ENCODE peak calls at places on chromosomes 3 and 15, in five cellular contexts. One of them, this sample, is unnamed.

GRCh38 chr3:194738254-194739093 is 52.8 kb downstream of the FAM43A start:
- DNase-seq in A549: no peak
- DNase-seq in K562: no peak
- DNase-seq in IMR-90: peak
- DNase-seq in HepG2: no peak
- DNase-seq in this sample: no peak

GRCh38 chr3:15325228-15325627 is 7.2 kb downstream of the SH3BP5 start:
- DNase-seq in A549: no peak
- DNase-seq in K562: no peak
- DNase-seq in IMR-90: peak
- DNase-seq in HepG2: no peak
- DNase-seq in this sample: no peak

GRCh38 chr3:51813539-51813938 is 34.5 kb upstream of the IQCF6 start:
- DNase-seq in A549: no peak
- DNase-seq in K562: no peak
- DNase-seq in IMR-90: no peak
- DNase-seq in HepG2: no peak
- DNase-seq in this sample: no peak

GRCh38 chr3:49351521-49352011 is 6.6 kb downstream of the GPX1 start:
- DNase-seq in A549: no peak
- DNase-seq in K562: no peak
- DNase-seq in IMR-90: peak
- DNase-seq in HepG2: no peak
- DNase-seq in this sample: no peak

GRCh38 chr15:90451215-90451850 is 63.3 kb downstream of the IQGAP1 start:
- DNase-seq in A549: no peak
- DNase-seq in K562: no peak
- DNase-seq in IMR-90: peak
- DNase-seq in HepG2: no peak
- DNase-seq in this sample: no peak

GRCh38 chr15:73786518-73786917 is 33.4 kb upstream of the INSYN1 start:
- DNase-seq in A549: no peak
- DNase-seq in K562: no peak
- DNase-seq in IMR-90: no peak
- DNase-seq in HepG2: no peak
- DNase-seq in this sample: peak

GRCh38 chr3:126270145-126270811 is 86.9 kb downstream of the KLF15 start:
- DNase-seq in A549: no peak
- DNase-seq in K562: no peak
- DNase-seq in IMR-90: peak
- DNase-seq in HepG2: no peak
- DNase-seq in this sample: no peak

GRCh38 chr3:179421500-179421899 is 29.8 kb downstream of the GNB4 start:
- DNase-seq in A549: no peak
- DNase-seq in K562: no peak
- DNase-seq in IMR-90: peak
- DNase-seq in HepG2: no peak
- DNase-seq in this sample: no peak

GRCh38 chr3:105365171-105365535 is 1.6 kb upstream of the ALCAM start:
- DNase-seq in A549: no peak
- DNase-seq in K562: no peak
- DNase-seq in IMR-90: no peak
- DNase-seq in HepG2: no peak
- DNase-seq in this sample: no peak

GRCh38 chr15:99565031-99565280 is 828 bp upstream of the MEF2A start:
- DNase-seq in A549: no peak
- DNase-seq in K562: no peak
- DNase-seq in IMR-90: no peak
- DNase-seq in HepG2: no peak
- DNase-seq in this sample: no peak

GRCh38 chr15:99568548-99569352 is 3.0 kb downstream of the MEF2A start:
- DNase-seq in A549: no peak
- DNase-seq in K562: no peak
- DNase-seq in IMR-90: peak
- DNase-seq in HepG2: no peak
- DNase-seq in this sample: no peak

GRCh38 chr15:99564221-99565030 is 1.4 kb upstream of the MEF2A start:
- DNase-seq in A549: no peak
- DNase-seq in K562: no peak
- DNase-seq in IMR-90: peak
- DNase-seq in HepG2: peak
- DNase-seq in this sample: no peak

GRCh38 chr15:99566157-99566900 is 545 bp downstream of the MEF2A start:
- DNase-seq in A549: no peak
- DNase-seq in K562: peak
- DNase-seq in IMR-90: no peak
- DNase-seq in HepG2: no peak
- DNase-seq in this sample: no peak

GRCh38 chr15:99565281-99566156 is at the start of gene MEF2A:
- DNase-seq in A549: peak
- DNase-seq in K562: peak
- DNase-seq in IMR-90: peak
- DNase-seq in HepG2: peak
- DNase-seq in this sample: peak
- TF ChIP-seq MAFK in A549: no peak
- TF ChIP-seq MAFK in K562: no peak
- TF ChIP-seq MAFK in IMR-90: no peak
- TF ChIP-seq MAFK in HepG2: no peak
- TF ChIP-seq MAFK in this sample: no peak

GRCh38 chr3:13092621-13093339 is 19.6 kb upstream of the IQSEC1 start:
- DNase-seq in A549: no peak
- DNase-seq in K562: no peak
- DNase-seq in IMR-90: no peak
- DNase-seq in HepG2: no peak
- DNase-seq in this sample: no peak
- TF ChIP-seq MAFK in A549: no peak
- TF ChIP-seq MAFK in K562: no peak
- TF ChIP-seq MAFK in IMR-90: no peak
- TF ChIP-seq MAFK in HepG2: no peak
- TF ChIP-seq MAFK in this sample: no peak

DNA sequence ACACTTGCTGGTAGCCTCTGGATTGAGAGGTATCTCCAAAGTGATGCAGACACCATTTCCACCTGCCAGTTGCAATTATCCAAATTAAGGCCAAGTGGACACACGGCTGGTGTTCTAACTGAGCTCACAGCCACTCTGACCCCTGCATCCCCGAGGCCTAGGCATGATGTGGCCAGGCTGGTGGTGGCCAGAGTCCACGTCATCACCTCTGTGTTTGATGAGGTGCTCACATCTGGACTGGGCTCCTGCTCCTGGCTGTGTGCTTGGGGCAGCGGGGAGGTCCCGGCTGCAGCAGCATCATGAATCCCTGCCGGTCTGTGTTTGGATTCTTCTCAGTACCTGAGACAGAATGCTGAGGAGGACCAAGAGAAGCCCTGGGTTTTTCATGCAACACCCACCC is 4.9 kb downstream of the OXTR start:
- DNase-seq in A549: no peak
- DNase-seq in K562: no peak
- DNase-seq in IMR-90: no peak
- DNase-seq in HepG2: no peak
- DNase-seq in this sample: peak
- TF ChIP-seq MAFK in A549: no peak
- TF ChIP-seq MAFK in K562: no peak
- TF ChIP-seq MAFK in IMR-90: no peak
- TF ChIP-seq MAFK in HepG2: no peak
- TF ChIP-seq MAFK in this sample: no peak

DNA sequence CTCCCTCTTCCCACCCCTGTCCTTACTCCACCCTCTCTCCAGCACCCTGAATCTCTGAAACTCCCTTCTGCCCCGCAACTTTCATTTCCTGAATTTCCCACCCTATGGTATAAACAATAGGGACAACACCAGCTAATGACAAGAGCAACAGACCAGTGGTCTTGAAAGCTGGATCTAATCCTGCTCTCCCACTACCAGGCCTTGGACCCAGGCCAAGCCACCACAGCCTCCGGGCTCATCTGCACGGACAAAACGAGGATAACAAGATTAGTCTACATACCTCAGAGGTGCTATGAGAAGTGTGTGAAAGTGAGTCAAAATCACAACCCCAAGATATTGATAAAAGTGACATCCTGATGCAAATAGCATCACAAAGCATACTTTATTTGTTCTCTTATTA is 128.6 kb downstream of the ERC2 start:
- DNase-seq in A549: no peak
- DNase-seq in K562: no peak
- DNase-seq in IMR-90: no peak
- DNase-seq in HepG2: no peak
- DNase-seq in this sample: no peak
- TF ChIP-seq MAFK in A549: no peak
- TF ChIP-seq MAFK in K562: no peak
- TF ChIP-seq MAFK in IMR-90: no peak
- TF ChIP-seq MAFK in HepG2: no peak
- TF ChIP-seq MAFK in this sample: no peak

DNA sequence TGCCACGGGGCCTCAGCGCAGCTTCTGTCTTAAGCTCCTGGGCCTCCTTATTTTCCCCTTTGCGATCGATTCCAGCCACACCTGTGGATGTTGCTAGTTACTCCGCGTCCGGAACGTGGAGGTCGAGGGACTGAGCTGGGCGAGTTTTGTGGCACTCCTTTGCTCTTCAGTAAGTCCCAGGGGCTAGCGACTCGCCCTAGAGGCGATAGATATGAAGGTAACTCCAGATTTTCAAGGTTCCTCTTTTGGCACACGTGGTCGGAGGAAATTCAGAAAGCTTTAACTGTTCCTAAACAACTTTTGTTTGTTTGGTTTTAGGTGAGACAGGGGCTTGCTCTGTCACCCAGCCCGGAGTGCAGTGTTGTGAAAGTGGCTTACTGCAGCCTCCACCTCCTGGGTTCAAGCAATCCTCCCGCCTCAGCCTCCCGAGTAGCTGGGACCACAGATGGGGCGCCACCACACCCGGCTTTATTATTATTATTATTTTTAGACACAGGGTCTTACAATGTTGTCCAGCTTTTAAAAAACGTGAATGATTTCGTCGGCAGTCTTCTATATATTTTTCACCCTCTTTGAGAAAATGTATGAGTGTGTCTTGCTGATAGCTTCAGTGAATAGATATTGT is 657 bp downstream of the MFSD1 start:
- DNase-seq in A549: no peak
- DNase-seq in K562: no peak
- DNase-seq in IMR-90: peak
- DNase-seq in HepG2: no peak
- DNase-seq in this sample: no peak
- TF ChIP-seq MAFK in A549: no peak
- TF ChIP-seq MAFK in K562: no peak
- TF ChIP-seq MAFK in IMR-90: no peak
- TF ChIP-seq MAFK in HepG2: no peak
- TF ChIP-seq MAFK in this sample: no peak

GRCh38 chr3:4889896-4890295 is 89.3 kb upstream of the BHLHE40 start:
- DNase-seq in A549: no peak
- DNase-seq in K562: no peak
- DNase-seq in IMR-90: peak
- DNase-seq in HepG2: peak
- DNase-seq in this sample: no peak
- TF ChIP-seq MAFK in A549: no peak
- TF ChIP-seq MAFK in K562: no peak
- TF ChIP-seq MAFK in IMR-90: no peak
- TF ChIP-seq MAFK in HepG2: no peak
- TF ChIP-seq MAFK in this sample: no peak

GRCh38 chr15:76512971-76513370 is 176.4 kb downstream of the ISL2 start:
- DNase-seq in A549: no peak
- DNase-seq in K562: no peak
- DNase-seq in IMR-90: peak
- DNase-seq in HepG2: no peak
- DNase-seq in this sample: no peak
- TF ChIP-seq MAFK in A549: no peak
- TF ChIP-seq MAFK in K562: no peak
- TF ChIP-seq MAFK in IMR-90: no peak
- TF ChIP-seq MAFK in HepG2: no peak
- TF ChIP-seq MAFK in this sample: no peak

DNA sequence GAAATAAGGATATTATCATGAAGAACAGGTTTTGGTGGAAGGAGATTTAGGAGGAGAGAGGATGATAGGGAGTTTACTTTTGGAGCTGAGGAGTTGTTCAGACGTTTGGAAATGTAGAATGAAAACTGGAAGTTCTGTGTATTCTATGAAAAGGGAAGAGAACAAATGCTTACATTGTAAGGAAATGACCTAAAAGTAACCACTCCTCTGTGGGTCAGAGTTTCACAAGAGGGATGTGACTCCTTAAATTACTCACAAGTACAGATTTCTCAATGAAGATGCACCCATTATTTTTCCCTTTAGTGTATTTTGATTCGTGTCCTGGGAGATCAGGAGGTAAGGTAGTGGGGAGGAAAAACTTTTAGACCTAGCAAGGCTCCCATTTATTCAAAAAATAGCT is 4.0 kb downstream of the RNF13 start:
- DNase-seq in A549: no peak
- DNase-seq in K562: no peak
- DNase-seq in IMR-90: peak
- DNase-seq in HepG2: no peak
- DNase-seq in this sample: no peak
- TF ChIP-seq MAFK in A549: no peak
- TF ChIP-seq MAFK in K562: no peak
- TF ChIP-seq MAFK in IMR-90: no peak
- TF ChIP-seq MAFK in HepG2: no peak
- TF ChIP-seq MAFK in this sample: no peak

This sample was measured in H1.